ENCODE peak calls at places on chromosomes 6 and 20, in six cellular contexts. P is stomach; F is CD8-positive, alpha-beta memory T cell; Q is endodermal cell; G is IMR-90; B is tibial nerve. U is an unnamed sample. For H3K4me1, the result is how much of the 10 kb centered on the place peaks cover.

GRCh38 chr20:63016514-63017075 is 9.8 kb upstream of the BHLHE23 start:
- DNase-seq in G (no peak), Q (no peak), F (no peak), B (no peak), P (no peak), U (no peak)

GRCh38 chr20:25009218-25010145 is 16.9 kb upstream of the APMAP start:
- DNase-seq in B (no peak), F (no peak), P (no peak), G (no peak), Q (peak), U (no peak)

GRCh38 chr20:25863536-25864325 is 167.1 kb upstream of the ZNF337 start:
- DNase-seq in Q (peak), P (no peak), B (no peak), F (no peak), G (no peak), U (no peak)

GRCh38 chr20:38290829-38291581 is 13.0 kb upstream of the BPI start:
- DNase-seq in F (no peak), P (no peak), Q (peak), B (no peak), G (peak), U (no peak)

GRCh38 chr6:3776881-3777507 is 25.5 kb upstream of the PXDC1 start:
- DNase-seq in G (no peak), F (no peak), P (no peak), B (no peak), Q (peak), U (no peak)

GRCh38 chr6:7673063-7673536 is 52.8 kb upstream of the BMP6 start:
- DNase-seq in B (peak), P (peak), F (no peak), Q (peak), G (peak), U (no peak)

GRCh38 chr6:127641905-127642304 is 64.9 kb downstream of the C6orf58 start:
- DNase-seq in B (no peak), Q (peak), G (peak), F (no peak), P (no peak), U (no peak)

GRCh38 chr20:60058869-60059268 is 100.6 kb downstream of the CDH26 start:
- DNase-seq in G (no peak), Q (no peak), P (no peak), F (no peak), B (no peak), U (no peak)

GRCh38 chr20:56439784-56440291 is 27.8 kb downstream of the CASS4 start:
- DNase-seq in Q (no peak), B (no peak), P (peak), G (peak), F (no peak), U (no peak)

GRCh38 chr6:19303381-19303780 is 533.8 kb upstream of the ID4 start:
- DNase-seq in F (no peak), P (peak), G (no peak), Q (no peak), B (no peak), U (no peak)

GRCh38 chr6:140380371-140381218 is 1006.1 kb upstream of the CITED2 start:
- DNase-seq in F (no peak), B (no peak), P (no peak), G (peak), Q (no peak), U (no peak)

GRCh38 chr6:99603421-99604160 is 3.0 kb upstream of the PRDM13 start:
- DNase-seq in F (peak), P (no peak), B (no peak), G (peak), Q (peak), U (no peak)

GRCh38 chr6:110590821-110591351 is 114.5 kb upstream of the SLC22A16 start:
- DNase-seq in P (no peak), F (no peak), G (peak), Q (no peak), B (no peak), U (no peak)

GRCh38 chr6:11536795-11537194 is 754 bp upstream of the TMEM170B start:
- DNase-seq in Q (peak), F (no peak), P (no peak), G (no peak), B (no peak), U (no peak)

GRCh38 chr20:9301129-9302072 is 213.0 kb upstream of the LAMP5 start:
- DNase-seq in G (peak), Q (no peak), P (no peak), F (no peak), B (peak), U (no peak)

GRCh38 chr6:79544939-79545450 is 7.8 kb upstream of the LCA5 start:
- DNase-seq in F (no peak), P (peak), Q (peak), B (peak), G (peak), U (no peak)

GRCh38 chr20:53276143-53276542 is 304.0 kb downstream of the TSHZ2 start:
- DNase-seq in P (no peak), B (no peak), Q (no peak), G (no peak), F (no peak), U (no peak)

GRCh38 chr20:59751075-59751711 is 146.9 kb downstream of the PHACTR3 start:
- DNase-seq in Q (peak), F (no peak), G (peak), B (peak), P (peak), U (no peak)

GRCh38 chr20:3250091-3250504 is 11.1 kb upstream of the SLC4A11 start:
- DNase-seq in B (no peak), F (peak), Q (peak), G (no peak), P (no peak), U (no peak)

GRCh38 chr6:89483111-89483720 is 50.3 kb downstream of the ANKRD6 start:
- DNase-seq in F (no peak), P (no peak), B (no peak), G (no peak), Q (peak), U (no peak)

GRCh38 chr6:137823826-137824501 is 43.1 kb upstream of the TNFAIP3 start:
- DNase-seq in Q (peak), G (peak), F (peak), P (peak), B (peak), U (peak)

GRCh38 chr20:44863661-44864060 is 21.8 kb upstream of the YWHAB start:
- DNase-seq in G (no peak), Q (no peak), B (no peak), F (no peak), P (peak), U (no peak)

GRCh38 chr6:112468359-112468758 is 121.2 kb downstream of the RFPL4B start:
- DNase-seq in F (no peak), Q (no peak), G (peak), P (no peak), B (no peak), U (no peak)

GRCh38 chr6:168636147-168636982 is 195.4 kb downstream of the SMOC2 start:
- DNase-seq in F (no peak), G (no peak), B (no peak), Q (peak), P (no peak), U (no peak)

GRCh38 chr20:61875996-61876395 is 189.7 kb downstream of the TAF4 start:
- DNase-seq in B (no peak), P (no peak), Q (no peak), G (no peak), F (no peak), U (no peak)

GRCh38 chr6:43271103-43271815 is 26.8 kb upstream of the SLC22A7 start:
- DNase-seq in P (no peak), F (no peak), G (no peak), Q (no peak), B (no peak), U (no peak)

DNA sequence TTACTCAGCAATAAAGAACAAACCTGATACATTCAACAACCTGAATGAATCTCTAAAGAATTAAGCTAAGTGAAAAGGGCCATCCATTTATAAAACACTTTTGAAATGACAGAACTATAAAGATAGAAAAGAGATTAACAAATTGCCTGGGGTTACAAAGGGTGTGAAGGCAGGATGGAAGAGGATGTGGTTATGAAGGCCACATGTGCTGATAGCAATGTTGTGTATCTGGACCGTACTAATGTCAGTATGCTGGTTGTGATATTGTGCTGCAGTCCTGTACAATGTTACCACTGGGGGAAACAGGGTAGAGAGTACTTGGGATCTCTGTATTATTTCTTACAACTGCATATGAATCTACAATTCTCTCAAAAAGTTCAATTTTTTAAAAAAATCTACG is 36.4 kb downstream of the ELOVL5 start:
- DNase-seq in Q (no peak), G (no peak), P (no peak), F (no peak), B (no peak), U (no peak)
- H3K4me1 ChIP-seq in Q (under half), G (under half), P (under half), F (half or more), B (under half), U (under half)

DNA sequence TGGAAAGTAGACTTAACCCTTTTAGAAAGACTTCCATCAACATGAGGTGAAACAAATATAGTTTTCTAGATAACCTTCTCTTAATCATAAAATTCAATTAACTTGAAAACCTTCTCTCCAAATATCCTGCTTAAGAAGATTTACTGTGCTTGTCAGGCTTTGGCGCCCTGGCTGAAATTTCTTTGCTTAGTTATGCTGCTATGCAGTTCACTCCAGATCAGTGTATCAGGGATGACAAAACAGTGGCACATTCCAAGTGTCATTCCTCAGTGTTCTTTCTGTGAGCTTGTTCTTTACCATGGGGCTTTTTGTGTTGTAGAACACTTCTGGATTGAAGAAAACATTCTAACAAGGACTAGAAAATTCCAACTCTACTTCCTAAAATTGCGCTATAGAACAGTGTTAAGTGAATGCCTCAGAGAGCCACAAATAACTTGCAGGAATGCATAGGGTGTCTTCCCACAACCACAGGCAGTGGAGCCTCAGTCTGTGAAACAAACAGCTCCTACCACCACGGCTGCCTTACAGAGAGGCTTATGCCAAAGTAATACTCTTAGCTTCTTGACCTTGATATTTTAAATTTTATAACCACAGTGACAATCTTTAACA is 443.6 kb downstream of the CDC5L start:
- DNase-seq in P (no peak), Q (no peak), F (no peak), G (no peak), B (no peak), U (no peak)
- H3K4me1 ChIP-seq in P (under half), Q (under half), F (under half), G (under half), B (under half), U (under half)

DNA sequence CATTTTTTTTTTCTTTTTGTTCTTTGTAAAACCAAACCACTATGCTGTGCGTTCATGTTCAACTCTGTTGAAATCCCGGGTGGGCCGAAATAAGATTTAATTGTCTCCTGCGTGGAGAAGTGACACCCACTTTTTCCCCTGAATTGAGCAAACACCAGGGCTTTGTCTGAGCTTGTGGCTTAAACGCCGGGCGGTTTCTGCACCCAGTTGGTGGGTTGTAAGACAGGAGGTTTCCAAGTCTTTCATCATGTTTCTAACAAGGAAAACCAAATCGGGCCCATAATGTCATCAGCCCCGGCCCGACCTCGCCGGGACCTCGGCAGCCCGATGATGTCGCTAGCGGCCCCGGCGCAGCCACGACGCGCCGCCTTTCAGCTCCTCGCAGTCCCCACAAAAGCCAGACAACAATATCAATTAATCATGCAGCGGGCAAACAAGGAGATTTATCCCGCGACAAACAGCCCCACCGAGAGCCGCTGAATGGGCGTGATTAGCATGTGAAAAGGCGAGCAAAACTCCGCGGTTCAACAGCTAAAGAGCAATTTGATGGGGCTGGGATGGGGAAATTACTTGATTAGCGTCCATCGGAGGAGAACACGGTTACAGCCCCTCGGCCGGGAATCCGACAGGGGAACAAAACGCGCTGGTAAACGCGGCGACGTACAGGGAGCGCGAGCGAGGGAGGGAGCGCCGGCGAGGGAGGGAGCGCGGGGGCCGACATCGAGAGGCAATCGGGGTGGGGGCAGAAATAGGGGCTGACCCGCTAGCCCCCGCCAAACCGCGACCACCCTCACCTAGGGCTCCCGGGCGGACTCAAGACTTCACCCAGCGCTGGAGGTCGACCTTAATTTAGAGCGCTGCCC is 5.3 kb downstream of the LINC00237 start:
- DNase-seq in F (no peak), G (peak), Q (peak), B (no peak), P (no peak), U (no peak)
- H3K4me1 ChIP-seq in F (under half), G (under half), Q (under half), B (under half), P (under half), U (under half)

GRCh38 chr6:148343383-148343782 is 745 bp downstream of the SASH1 start:
- DNase-seq in P (no peak), G (no peak), F (no peak), Q (no peak), B (no peak), U (no peak)
- H3K4me1 ChIP-seq in P (under half), G (under half), F (under half), Q (under half), B (under half), U (under half)

DNA sequence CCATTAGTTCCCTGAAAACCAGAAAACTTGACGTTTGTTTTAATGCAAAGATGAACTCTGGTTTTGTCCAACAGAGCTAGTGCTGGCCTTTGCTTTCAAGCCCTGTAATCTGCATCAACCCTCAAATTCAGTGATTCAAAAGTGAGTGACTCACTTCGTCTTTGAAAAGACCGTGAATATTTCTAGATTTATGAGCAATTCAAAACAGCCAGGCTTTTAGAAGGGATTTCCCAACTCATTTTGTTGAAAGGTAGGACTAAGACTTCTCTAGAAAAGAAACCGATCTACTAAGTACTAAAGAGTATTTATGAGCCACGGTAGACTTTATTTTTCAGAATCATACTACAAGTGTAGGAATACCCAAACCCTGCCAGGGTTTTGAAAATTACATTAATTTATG is 121.5 kb downstream of the UST start:
- DNase-seq in B (no peak), P (no peak), G (peak), F (no peak), Q (no peak), U (no peak)
- H3K4me1 ChIP-seq in B (under half), P (under half), G (under half), F (under half), Q (under half), U (under half)

DNA sequence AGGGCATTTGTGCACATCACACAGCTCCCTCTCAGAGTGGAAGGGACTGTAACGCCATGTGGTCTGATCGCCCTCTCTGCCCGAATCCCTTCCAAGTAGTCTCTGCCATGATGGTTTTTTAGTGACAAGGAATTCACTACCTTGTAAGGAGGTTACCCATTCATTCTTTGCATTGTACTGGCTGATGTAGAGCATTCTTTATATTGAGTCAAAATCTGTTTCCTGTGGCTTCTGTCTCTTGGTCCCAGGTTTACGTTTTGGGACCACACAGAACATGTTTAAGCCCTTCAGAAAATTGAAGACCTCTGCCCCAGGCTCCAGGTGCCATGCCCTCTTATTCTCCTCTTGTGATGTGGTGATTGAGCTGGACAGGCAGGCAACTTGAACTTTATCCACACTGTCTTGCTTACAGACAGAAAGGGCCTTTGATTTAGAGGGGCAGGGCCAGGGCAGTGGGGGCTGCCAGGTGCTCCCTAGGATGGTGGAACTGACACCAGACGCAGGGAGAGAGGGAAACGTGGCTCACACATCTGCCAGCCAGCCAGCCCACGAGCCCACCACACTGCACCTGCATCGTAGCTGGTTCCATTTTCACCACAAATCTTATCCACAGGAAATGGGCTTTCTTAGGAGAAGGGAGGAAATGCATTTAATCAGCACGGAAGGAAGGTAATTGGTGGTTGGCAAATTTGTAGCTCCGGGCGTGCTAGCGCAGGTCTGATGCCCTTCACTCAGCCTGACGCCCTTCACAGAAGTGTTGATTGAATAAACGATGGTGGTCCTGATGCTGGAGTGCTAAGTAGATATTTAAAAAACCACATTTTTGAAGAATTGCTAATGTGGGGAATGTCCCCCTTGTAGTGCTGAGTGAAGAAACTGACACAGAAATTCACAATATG is 78.2 kb downstream of the TCP11 start:
- DNase-seq in B (no peak), G (no peak), Q (no peak), P (no peak), F (no peak), U (no peak)
- H3K4me1 ChIP-seq in B (under half), G (under half), Q (under half), P (under half), F (under half), U (under half)

GRCh38 chr6:24935753-24936152 is at the start of gene RIPOR2:
- DNase-seq in G (no peak), B (no peak), F (peak), P (peak), Q (peak), U (peak)
- H3K4me1 ChIP-seq in G (under half), B (under half), F (under half), P (under half), Q (under half), U (under half)

GRCh38 chr6:33755070-33755869 is 8.6 kb upstream of the IP6K3 start:
- DNase-seq in G (no peak), Q (no peak), B (no peak), F (no peak), P (no peak), U (no peak)
- H3K4me1 ChIP-seq in G (under half), Q (under half), B (under half), F (under half), P (under half), U (under half)